ENCODE peak calls at places on chromosomes 1 and 21, in five cellular contexts. H is kidney epithelial cell, J is fibroblast of mammary gland, Y is fibroblast of lung, L is GM12878. G is an unnamed sample.

GRCh38 chr1:154454391-154455120 is 47.5 kb upstream of the TDRD10 start:
- DNase-seq in H (no peak), J (no peak), Y (no peak), L (no peak), G (no peak)

GRCh38 chr1:2983706-2984398 is 37.4 kb upstream of the ACTRT2 start:
- DNase-seq in H (no peak), J (no peak), Y (no peak), L (no peak), G (no peak)

GRCh38 chr21:42474982-42475381 is 21.0 kb downstream of the RSPH1 start:
- DNase-seq in H (peak), J (no peak), Y (no peak), L (no peak), G (no peak)

GRCh38 chr1:208538587-208538986 is 294.4 kb upstream of the PLXNA2 start:
- DNase-seq in H (no peak), J (no peak), Y (no peak), L (no peak), G (no peak)

GRCh38 chr1:30901798-30902652 is 6.5 kb downstream of the SDC3 start:
- DNase-seq in H (no peak), J (no peak), Y (peak), L (no peak), G (no peak)

GRCh38 chr1:55814967-55815366 is 599.8 kb upstream of the USP24 start:
- DNase-seq in H (no peak), J (no peak), Y (no peak), L (no peak), G (no peak)

GRCh38 chr1:160099716-160100375 is 1.4 kb upstream of the IGSF8 start:
- DNase-seq in H (no peak), J (no peak), Y (no peak), L (no peak), G (no peak)

GRCh38 chr1:230288641-230289349 is 137.3 kb downstream of the PGBD5 start:
- DNase-seq in H (no peak), J (peak), Y (peak), L (no peak), G (peak)

GRCh38 chr1:152071123-152071522 is 17.7 kb downstream of the TCHHL1 start:
- DNase-seq in H (no peak), J (no peak), Y (no peak), L (no peak), G (no peak)

DNA sequence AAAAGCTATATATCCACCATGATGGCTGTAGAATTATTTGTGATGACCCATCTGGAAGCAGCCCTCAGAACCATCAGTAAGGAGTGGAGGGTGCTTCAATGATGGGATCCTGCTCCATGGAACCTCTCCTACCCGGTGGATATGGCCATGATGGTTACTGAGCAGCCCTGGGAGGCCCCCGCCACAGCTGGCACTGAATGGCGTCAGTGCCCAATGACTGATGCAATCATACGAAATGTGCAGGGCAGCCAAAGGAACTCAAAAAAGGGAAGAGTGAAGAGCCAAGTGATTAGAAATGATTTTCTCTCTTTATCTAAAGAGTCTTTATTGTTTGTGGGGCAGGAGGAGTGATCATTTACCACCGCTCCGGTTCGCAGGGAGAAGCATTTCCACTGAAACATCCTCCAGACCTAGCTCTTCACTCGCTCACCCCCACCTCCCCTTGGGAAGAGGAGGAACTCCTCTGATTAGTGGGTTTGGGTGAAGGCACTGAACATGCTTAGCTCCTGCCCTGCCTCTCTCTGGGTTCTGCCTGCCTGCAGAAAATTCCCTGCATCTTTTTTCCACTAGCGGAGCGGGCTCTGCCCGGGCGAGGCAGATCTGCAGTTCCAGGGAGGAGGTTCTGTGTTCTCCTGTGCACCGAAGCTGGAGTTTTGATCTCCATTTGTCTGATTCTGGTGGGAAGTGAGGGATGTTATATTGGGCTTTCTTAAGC is 260.3 kb downstream of the GRIK3 start:
- DNase-seq in H (no peak), J (no peak), Y (no peak), L (no peak), G (no peak)
- TF ChIP-seq CTCF in H (no peak), J (no peak), Y (no peak), L (no peak), G (no peak)

GRCh38 chr1:78839704-78840277 is 166.7 kb downstream of the ADGRL4 start:
- DNase-seq in H (no peak), J (peak), Y (peak), L (no peak), G (peak)
- H3K4me3 ChIP-seq in H (no peak), J (no peak), Y (no peak), L (no peak), G (no peak)

GRCh38 chr1:244801246-244801645 is 34.2 kb upstream of the COX20 start:
- DNase-seq in H (no peak), J (peak), Y (peak), L (no peak), G (peak)
- TF ChIP-seq CTCF in H (peak), J (peak), Y (peak), L (peak), G (peak)

GRCh38 chr1:18923721-18924610 is 21.6 kb upstream of the ALDH4A1 start:
- DNase-seq in H (no peak), J (no peak), Y (no peak), L (no peak), G (peak)
- H3K4me3 ChIP-seq in H (no peak), J (no peak), Y (no peak), L (no peak), G (no peak)

GRCh38 chr1:25653558-25653957 is 37.0 kb downstream of the MAN1C1 start:
- DNase-seq in H (no peak), J (no peak), Y (no peak), L (no peak), G (no peak)
- TF ChIP-seq CTCF in H (no peak), J (no peak), Y (no peak), L (no peak), G (no peak)

GRCh38 chr1:11501906-11502485 is 23.0 kb downstream of the DISP3 start:
- DNase-seq in H (no peak), J (no peak), Y (no peak), L (no peak), G (no peak)
- H3K4me3 ChIP-seq in H (no peak), J (no peak), Y (no peak), L (no peak), G (no peak)

DNA sequence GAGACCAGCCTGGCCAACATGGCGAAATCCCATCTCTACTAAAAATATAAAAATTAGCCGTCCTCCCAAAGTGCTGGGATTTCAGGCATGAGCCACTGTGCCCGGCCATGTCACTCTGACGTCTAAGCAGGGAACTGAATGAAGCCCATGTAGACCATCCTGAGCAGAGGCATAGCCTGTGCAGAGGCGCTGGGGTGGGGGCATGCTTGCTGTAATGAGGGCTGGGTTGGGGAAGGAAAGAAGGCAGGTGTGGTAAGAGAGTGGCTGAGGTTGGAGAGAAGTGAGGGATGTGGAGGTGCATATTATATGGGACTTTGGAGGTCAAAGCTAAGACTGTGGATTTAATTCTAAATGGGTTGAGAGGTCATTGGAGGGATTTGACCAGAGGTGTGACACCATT is 47.1 kb upstream of the SCMH1 start:
- DNase-seq in H (no peak), J (no peak), Y (no peak), L (no peak), G (no peak)
- TF ChIP-seq CTCF in H (no peak), J (no peak), Y (no peak), L (no peak), G (no peak)

GRCh38 chr1:173502104-173502503 is 25.0 kb downstream of the PRDX6 start:
- DNase-seq in H (no peak), J (no peak), Y (no peak), L (no peak), G (no peak)
- H3K4me3 ChIP-seq in H (no peak), J (no peak), Y (no peak), L (no peak), G (no peak)

DNA sequence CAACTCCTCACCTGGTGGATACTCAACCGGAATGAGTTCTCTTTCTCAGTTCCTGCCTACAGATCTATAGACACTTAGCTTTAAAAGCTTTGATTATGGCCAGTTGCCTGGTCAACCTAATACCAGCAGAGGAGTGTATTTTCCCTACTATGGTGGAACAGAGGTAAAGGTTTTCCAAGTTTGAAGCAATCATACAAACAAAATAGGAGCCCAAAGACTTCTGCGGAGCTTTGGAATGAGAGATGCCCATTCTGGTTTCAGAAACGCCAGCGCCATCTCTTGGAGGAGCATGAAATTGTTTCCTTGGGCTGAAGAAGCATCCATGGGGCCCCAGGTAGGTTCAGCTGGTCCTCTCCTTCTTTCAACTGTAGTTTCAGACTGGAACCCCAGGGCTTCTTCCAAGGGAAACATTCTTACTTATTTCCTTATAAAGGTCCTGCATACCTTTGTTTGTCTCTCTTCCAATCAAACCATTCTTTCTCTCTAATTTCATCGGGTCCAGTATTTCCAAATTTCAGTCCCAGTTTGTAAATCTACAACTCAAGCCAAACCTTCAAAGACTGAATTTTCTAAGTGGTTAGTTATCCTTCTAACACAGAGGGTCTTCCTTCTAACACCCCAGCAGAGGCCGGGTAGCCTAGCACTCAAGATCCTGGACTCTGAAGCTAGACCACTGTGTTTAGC is 95.9 kb downstream of the KCNJ15 start:
- DNase-seq in H (peak), J (peak), Y (peak), L (no peak), G (peak)
- TF ChIP-seq CTCF in H (peak), J (peak), Y (peak), L (peak), G (peak)

G was measured in fibroblast of villous mesenchyme.